ENCODE peak calls at places on chromosomes 1 and 21, in seven cellular contexts. O, V, R, Z, N, Q and K are unnamed samples.

GRCh38 chr1:78254517-78254916 is 208.8 kb downstream of the GIPC2 start:
- DNase-seq in R (no peak), Q (no peak), N (no peak), Z (no peak), O (no peak), V (peak; percentile 63), K (peak; percentile 78)

GRCh38 chr1:43565600-43566360 is 35.1 kb downstream of the PTPRF start:
- DNase-seq in Z (no peak), O (peak; percentile 91), V (peak; percentile 39), R (no peak), N (no peak), Q (peak; percentile 69), K (no peak)

GRCh38 chr1:69494171-69494570 is 73.6 kb upstream of the LRRC7 start:
- DNase-seq in O (no peak), R (no peak), Q (no peak), V (peak; percentile 31), Z (no peak), N (no peak), K (no peak)

GRCh38 chr1:22978299-22978698 is 5.6 kb upstream of the LACTBL1 start:
- DNase-seq in N (no peak), Z (no peak), Q (no peak), O (no peak), V (peak; percentile 34), R (no peak), K (peak; percentile 12)

GRCh38 chr21:15592271-15592860 is 137.4 kb upstream of the USP25 start:
- DNase-seq in Q (no peak), R (no peak), O (peak; percentile 25), Z (no peak), N (no peak), V (peak; percentile 59), K (peak; percentile 33)

GRCh38 chr1:153459655-153460054 is 796 bp downstream of the S100A7 start:
- DNase-seq in Q (no peak), Z (no peak), O (no peak), N (no peak), V (no peak), R (no peak), K (no peak)

GRCh38 chr21:44736291-44737004 is 25.1 kb upstream of the TSPEAR start:
- DNase-seq in O (no peak), R (peak; percentile 92), N (no peak), V (no peak), Z (peak; percentile 78), Q (no peak), K (no peak)

GRCh38 chr1:54652172-54652571 is 10.6 kb downstream of the MROH7 start:
- DNase-seq in Q (no peak), R (no peak), Z (no peak), N (no peak), V (no peak), O (no peak), K (no peak)

GRCh38 chr1:26145041-26145959 is 13.6 kb upstream of the FAM110D start:
- DNase-seq in R (peak; percentile 89), N (no peak), Q (peak; percentile 81), Z (no peak), V (peak; percentile 77), O (peak; percentile 91), K (peak; percentile 48)

GRCh38 chr1:155070721-155071556 is 7.4 kb downstream of the EFNA4 start:
- DNase-seq in V (peak; percentile 72), Q (peak; percentile 82), O (peak; percentile 95), R (no peak), Z (peak; percentile 91), N (peak; percentile 72), K (peak; percentile 65)
- TF ChIP-seq CTCF in V (peak; percentile 40), Q (peak; percentile 71), O (peak; percentile 63), R (peak; percentile 54), Z (peak; percentile 64), N (no peak), K (peak; percentile 73)

GRCh38 chr1:244447552-244447951 is 4.2 kb downstream of the ADSS2 start:
- DNase-seq in V (no peak), Z (no peak), Q (no peak), O (no peak), N (no peak), R (no peak), K (no peak)

GRCh38 chr1:244444854-244445253 is 6.9 kb downstream of the ADSS2 start:
- DNase-seq in Q (no peak), N (no peak), Z (no peak), R (no peak), V (no peak), O (no peak), K (no peak)

GRCh38 chr1:244442850-244443249 is 8.9 kb downstream of the ADSS2 start:
- DNase-seq in V (no peak), Z (no peak), Q (no peak), N (no peak), O (no peak), R (no peak), K (no peak)

GRCh38 chr1:244447024-244447423 is 4.7 kb downstream of the ADSS2 start:
- DNase-seq in N (no peak), Q (no peak), O (no peak), Z (no peak), V (no peak), R (no peak), K (no peak)

GRCh38 chr1:244445320-244446181 is 6.2 kb downstream of the ADSS2 start:
- DNase-seq in Z (no peak), V (no peak), O (no peak), N (no peak), R (no peak), Q (no peak), K (peak; percentile 22)
- TF ChIP-seq CTCF in Z (no peak), V (no peak), O (no peak), N (no peak), R (no peak), Q (no peak), K (no peak)

GRCh38 chr21:34509151-34509550 is 2.9 kb downstream of the KCNE1 start:
- DNase-seq in Z (no peak), O (no peak), N (no peak), R (no peak), V (no peak), Q (no peak), K (no peak)
- TF ChIP-seq CTCF in Z (no peak), O (no peak), N (no peak), R (peak; percentile 32), V (peak; percentile 29), Q (no peak), K (peak; percentile 62)

GRCh38 chr1:219220945-219221344 is 47.3 kb downstream of the LYPLAL1 start:
- DNase-seq in R (no peak), N (no peak), Z (no peak), Q (no peak), O (no peak), V (no peak), K (no peak)

GRCh38 chr1:219209578-219209977 is 35.9 kb downstream of the LYPLAL1 start:
- DNase-seq in R (no peak), V (no peak), O (no peak), N (no peak), Q (no peak), Z (no peak), K (no peak)

GRCh38 chr1:219210067-219210466 is 36.4 kb downstream of the LYPLAL1 start:
- DNase-seq in V (no peak), Q (no peak), R (no peak), N (no peak), O (no peak), Z (no peak), K (no peak)

DNA sequence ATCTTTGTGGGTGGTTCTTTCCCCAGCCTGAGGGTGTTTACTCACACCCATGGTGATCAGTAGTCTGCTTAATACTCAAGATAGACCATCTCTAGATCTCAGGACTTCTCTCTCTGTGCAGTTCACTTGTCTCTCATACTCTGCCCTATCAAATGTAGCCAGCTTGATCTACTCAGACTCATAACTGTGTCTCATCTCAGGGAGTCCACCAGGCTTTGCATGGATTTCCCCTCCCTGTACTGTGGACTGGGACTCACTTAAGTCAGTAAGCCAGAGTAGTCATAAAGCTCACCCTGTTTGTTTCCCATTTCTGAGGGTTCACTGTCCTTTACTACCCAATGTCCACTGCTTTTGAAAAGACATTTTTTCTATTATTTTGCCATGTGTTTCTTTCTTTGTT is 41.8 kb downstream of the LYPLAL1 start:
- DNase-seq in V (no peak), O (no peak), Z (no peak), R (no peak), Q (no peak), N (no peak), K (no peak)
- TF ChIP-seq CTCF in V (no peak), O (no peak), Z (no peak), R (no peak), Q (no peak), N (no peak), K (no peak)

DNA sequence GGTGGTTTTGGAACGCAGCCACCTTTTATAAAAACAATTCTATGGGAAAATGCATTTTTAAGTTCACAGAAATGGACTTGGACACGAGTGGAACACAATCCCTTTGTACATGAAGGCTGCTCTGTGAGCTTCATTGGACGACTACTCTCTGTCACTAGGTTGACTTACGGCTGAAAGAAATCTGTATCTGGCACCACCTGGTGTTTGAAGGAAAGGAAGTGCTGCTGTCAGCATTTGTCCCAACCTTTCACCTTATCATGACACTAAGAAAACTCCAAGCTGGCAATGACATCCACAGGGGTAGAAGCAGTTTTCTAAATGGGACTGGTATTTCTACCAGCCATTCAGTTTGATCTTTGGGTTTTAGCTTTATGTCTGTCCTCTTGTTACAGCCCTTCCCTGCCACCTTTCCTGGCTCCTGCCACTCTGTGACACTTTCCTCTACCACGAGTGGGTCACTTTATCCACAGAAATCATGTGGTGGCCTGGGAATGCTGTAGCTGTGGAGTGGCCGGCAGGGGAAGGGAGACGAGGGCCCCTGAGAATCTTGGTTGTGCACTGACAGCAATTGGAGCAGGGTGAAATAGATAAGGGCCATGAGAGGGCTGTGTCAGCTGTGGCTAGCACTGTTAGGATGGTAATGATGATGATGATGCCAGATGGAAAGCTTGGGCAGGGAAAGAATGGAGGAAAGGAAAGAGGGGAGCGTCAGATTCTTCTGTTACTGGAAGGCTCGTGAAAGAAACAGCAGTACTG is 85.2 kb downstream of the TBX19 start:
- DNase-seq in Z (no peak), N (no peak), O (peak; percentile 38), Q (no peak), R (no peak), V (no peak), K (no peak)
- TF ChIP-seq CTCF in Z (no peak), N (no peak), O (peak; percentile 41), Q (no peak), R (peak; percentile 31), V (no peak), K (peak; percentile 8)

DNA sequence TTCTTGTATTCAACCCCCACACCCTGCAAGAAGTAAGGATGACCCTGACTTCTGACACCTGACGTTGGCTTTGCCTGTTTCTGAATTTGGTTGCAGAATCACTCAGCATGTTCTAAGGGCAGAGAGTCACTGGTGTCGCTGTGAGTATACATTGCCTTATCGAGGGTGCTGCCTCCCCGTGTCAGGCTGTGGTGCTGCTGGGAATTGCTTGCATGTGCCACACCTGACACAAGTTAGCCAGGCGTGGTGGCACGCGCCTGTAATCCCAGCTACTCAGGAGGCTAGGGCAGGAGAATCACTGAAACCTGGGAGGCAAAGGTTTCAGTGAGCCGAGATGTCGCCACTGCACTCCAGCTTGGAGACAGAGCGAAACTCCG is 45.9 kb downstream of the WDR4 start:
- DNase-seq in V (no peak), N (no peak), R (no peak), Q (peak; percentile 31), O (peak; percentile 52), Z (no peak), K (no peak)
- TF ChIP-seq CTCF in V (peak; percentile 17), N (no peak), R (peak; percentile 29), Q (no peak), O (peak; percentile 50), Z (peak; percentile 17), K (no peak)